ENCODE peak calls at places on chromosomes 16 and 17, in eight cellular contexts. J, B, A, R, L, Q, I and Y are unnamed samples.

GRCh38 chr17:419073-419735 is 66.6 kb upstream of the RPH3AL start:
- DNase-seq in J (no peak), B (no peak), A (no peak), R (no peak), L (no peak), Q (no peak), I (no peak), Y (no peak)

GRCh38 chr16:71358464-71359031 is at the start of gene CALB2:
- DNase-seq in J (peak; percentile 89), B (no peak), A (peak; percentile 20), R (peak; percentile 91), L (peak; percentile 70), Q (peak; percentile 64), I (peak; percentile 42), Y (peak; percentile 17)

GRCh38 chr17:21275047-21275578 is 9.4 kb upstream of the MAP2K3 start:
- DNase-seq in J (no peak), B (no peak), A (no peak), R (no peak), L (no peak), Q (no peak), I (no peak), Y (no peak)

GRCh38 chr16:2236362-2237075 is at the start of gene DNASE1L2:
- DNase-seq in J (peak; percentile 48), B (no peak), A (no peak), R (peak; percentile 79), L (peak; percentile 41), Q (no peak), I (no peak), Y (no peak)

GRCh38 chr16:30526137-30526822 is at the start of gene ZNF768:
- DNase-seq in J (peak; percentile 67), B (no peak), A (no peak), R (peak; percentile 81), L (no peak), Q (peak; percentile 26), I (no peak), Y (peak; percentile 7)

GRCh38 chr16:50280932-50281331 is 14.6 kb downstream of the ADCY7 start:
- DNase-seq in J (no peak), B (no peak), A (no peak), R (no peak), L (no peak), Q (no peak), I (no peak), Y (no peak)

GRCh38 chr16:77596243-77596642 is 126.1 kb upstream of the NUDT7 start:
- DNase-seq in J (no peak), B (peak; percentile 43), A (peak; percentile 1), R (no peak), L (peak; percentile 55), Q (peak; percentile 17), I (peak; percentile 70), Y (no peak)

GRCh38 chr17:33687831-33688230 is 394.7 kb upstream of the ASIC2 start:
- DNase-seq in J (no peak), B (no peak), A (no peak), R (no peak), L (no peak), Q (no peak), I (no peak), Y (no peak)

GRCh38 chr17:77435272-77436057 is 294.7 kb downstream of the SEC14L1 start:
- DNase-seq in J (no peak), B (no peak), A (no peak), R (peak; percentile 53), L (no peak), Q (no peak), I (no peak), Y (no peak)

GRCh38 chr16:4409081-4409932 is 7.1 kb downstream of the CORO7 start:
- DNase-seq in J (no peak), B (no peak), A (no peak), R (peak; percentile 49), L (no peak), Q (no peak), I (no peak), Y (no peak)

DNA sequence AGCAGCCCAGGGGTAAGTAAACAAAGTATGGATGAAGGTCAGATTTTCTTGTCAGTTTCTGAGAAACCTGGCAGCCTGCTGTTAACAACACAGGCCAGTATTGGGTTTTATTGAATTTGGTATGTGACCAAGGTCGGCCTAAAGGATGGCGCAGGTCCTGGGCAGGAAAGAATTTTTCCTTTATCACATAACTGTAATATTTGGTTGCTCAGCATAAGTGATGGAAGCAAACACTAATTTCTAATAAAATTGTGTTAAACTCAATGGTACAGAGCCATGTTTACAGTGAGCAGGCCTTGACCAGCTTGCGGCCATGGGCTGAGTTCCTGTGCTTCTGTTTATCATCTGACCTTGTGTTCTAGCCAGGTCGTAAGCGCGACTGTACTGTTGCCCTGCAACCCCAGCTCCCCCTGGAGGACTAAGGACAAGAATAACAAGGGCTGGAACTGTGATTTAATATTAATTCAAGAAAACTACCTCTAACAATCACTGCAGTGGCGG is 10.5 kb downstream of the POLDIP2 start:
- DNase-seq in J (peak; percentile 23), B (peak; percentile 31), A (no peak), R (no peak), L (no peak), Q (no peak), I (no peak), Y (no peak)
- TF ChIP-seq CTCF in J (peak; percentile 17), B (peak; percentile 39), A (peak; percentile 44), R (peak; percentile 22), L (peak; percentile 42), Q (peak; percentile 53), I (peak; percentile 43), Y (peak; percentile 69)

GRCh38 chr16:11212819-11213196 is 43.2 kb downstream of the SOCS1 start:
- DNase-seq in J (no peak), B (no peak), A (no peak), R (no peak), L (no peak), Q (no peak), I (no peak), Y (no peak)

GRCh38 chr16:11211977-11212818 is 43.8 kb downstream of the SOCS1 start:
- DNase-seq in J (no peak), B (no peak), A (no peak), R (no peak), L (peak; percentile 64), Q (peak; percentile 53), I (no peak), Y (no peak)

GRCh38 chr16:11213373-11213772 is 42.6 kb downstream of the SOCS1 start:
- DNase-seq in J (no peak), B (no peak), A (no peak), R (no peak), L (no peak), Q (no peak), I (no peak), Y (no peak)

GRCh38 chr16:11210260-11210659 is 45.7 kb downstream of the SOCS1 start:
- DNase-seq in J (no peak), B (no peak), A (no peak), R (no peak), L (no peak), Q (no peak), I (no peak), Y (no peak)

GRCh38 chr16:11211061-11211976 is 44.7 kb downstream of the SOCS1 start:
- DNase-seq in J (no peak), B (no peak), A (no peak), R (no peak), L (no peak), Q (no peak), I (no peak), Y (no peak)
- TF ChIP-seq CTCF in J (no peak), B (no peak), A (no peak), R (no peak), L (peak; percentile 7), Q (no peak), I (no peak), Y (no peak)

GRCh38 chr16:88833086-88833485 is 21.4 kb upstream of the APRT start:
- DNase-seq in J (no peak), B (no peak), A (no peak), R (no peak), L (no peak), Q (no peak), I (no peak), Y (no peak)

GRCh38 chr16:88830250-88830649 is 18.5 kb upstream of the APRT start:
- DNase-seq in J (no peak), B (no peak), A (no peak), R (no peak), L (peak; percentile 21), Q (peak; percentile 18), I (no peak), Y (no peak)

GRCh38 chr16:88830783-88831182 is 19.1 kb upstream of the APRT start:
- DNase-seq in J (no peak), B (no peak), A (no peak), R (no peak), L (no peak), Q (no peak), I (no peak), Y (no peak)

GRCh38 chr16:88834670-88835069 is 22.1 kb downstream of the GALNS start:
- DNase-seq in J (no peak), B (no peak), A (no peak), R (no peak), L (no peak), Q (no peak), I (no peak), Y (no peak)

GRCh38 chr16:88831838-88832237 is 20.1 kb upstream of the APRT start:
- DNase-seq in J (no peak), B (no peak), A (no peak), R (no peak), L (no peak), Q (no peak), I (no peak), Y (peak; percentile 8)
- TF ChIP-seq CTCF in J (no peak), B (no peak), A (no peak), R (peak; percentile 53), L (no peak), Q (no peak), I (no peak), Y (peak; percentile 29)

GRCh38 chr16:87384162-87384999 is 805 bp upstream of the FBXO31 start:
- DNase-seq in J (peak; percentile 55), B (no peak), A (no peak), R (no peak), L (no peak), Q (no peak), I (no peak), Y (no peak)
- TF ChIP-seq CTCF in J (no peak), B (no peak), A (no peak), R (no peak), L (no peak), Q (no peak), I (no peak), Y (no peak)

DNA sequence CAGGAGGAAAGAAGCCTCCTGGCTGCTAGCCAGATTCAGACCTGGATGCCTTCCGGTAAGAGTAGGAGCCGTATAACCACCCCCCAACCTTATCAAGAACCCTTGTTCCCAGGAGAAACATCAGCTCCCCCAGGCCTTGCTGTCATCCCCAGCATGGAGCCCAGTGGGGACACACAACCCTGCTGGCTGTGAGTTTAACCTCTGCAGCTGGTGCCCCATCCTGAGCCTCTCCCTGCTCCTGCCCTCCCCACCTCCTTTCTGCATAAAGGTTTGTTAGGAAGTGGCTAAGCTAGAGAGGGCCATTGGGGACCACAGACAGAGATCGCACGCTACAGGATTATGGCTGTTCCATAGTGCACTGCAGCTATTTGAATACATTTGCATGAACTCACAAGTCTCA is 55.5 kb upstream of the RPL38 start:
- DNase-seq in J (no peak), B (no peak), A (no peak), R (no peak), L (no peak), Q (no peak), I (no peak), Y (no peak)
- TF ChIP-seq CTCF in J (no peak), B (no peak), A (no peak), R (no peak), L (no peak), Q (no peak), I (no peak), Y (no peak)